ENCODE peak calls at places on chromosome 6, in five cellular contexts. U is aorta; Q is Calu3; Z is H54; R is effector memory CD4-positive, alpha-beta T cell. B is an unnamed sample.
A peak's percentile ranks its signal among the peaks of the same experiment; 100 is the strongest.

GRCh38 chr6:12065321-12066140 is 53.4 kb downstream of the HIVEP1 start:
- DNase-seq in U (no peak), Q (no peak), Z (no peak), R (no peak), B (no peak)

GRCh38 chr6:105137388-105137787 is 42.4 kb downstream of the POPDC3 start:
- DNase-seq in U (peak; percentile 54), Q (no peak), Z (no peak), R (no peak), B (no peak)

GRCh38 chr6:19898141-19898740 is 61.1 kb downstream of the ID4 start:
- DNase-seq in U (no peak), Q (no peak), Z (no peak), R (no peak), B (no peak)

GRCh38 chr6:62150048-62150663 is 135.9 kb downstream of the KHDRBS2 start:
- DNase-seq in U (no peak), Q (peak; percentile 21), Z (no peak), R (no peak), B (peak; percentile 32)

GRCh38 chr6:20479075-20479871 is 55.0 kb upstream of the CDKAL1 start:
- DNase-seq in U (no peak), Q (no peak), Z (no peak), R (no peak), B (no peak)

GRCh38 chr6:53139841-53140413 is 8.7 kb downstream of the GCM1 start:
- DNase-seq in U (no peak), Q (no peak), Z (no peak), R (no peak), B (no peak)

GRCh38 chr6:49980898-49981297 is 11.5 kb upstream of the DEFB113 start:
- DNase-seq in U (no peak), Q (no peak), Z (no peak), R (no peak), B (no peak)

GRCh38 chr6:77178821-77179220 is 284.5 kb downstream of the HTR1B start:
- DNase-seq in U (no peak), Q (no peak), Z (no peak), R (no peak), B (no peak)

GRCh38 chr6:5782783-5783567 is 223.8 kb downstream of the NRN1 start:
- DNase-seq in U (peak; percentile 61), Q (peak; percentile 7), Z (no peak), R (no peak), B (no peak)

GRCh38 chr6:122673345-122673961 is 63.2 kb downstream of the PKIB start:
- DNase-seq in U (no peak), Q (no peak), Z (no peak), R (no peak), B (no peak)

GRCh38 chr6:7730411-7730810 is 4.5 kb downstream of the BMP6 start:
- DNase-seq in U (no peak), Q (no peak), Z (no peak), R (no peak), B (no peak)

GRCh38 chr6:38715016-38715809 is at the start of gene DNAH8:
- DNase-seq in U (no peak), Q (peak; percentile 6), Z (no peak), R (no peak), B (no peak)

GRCh38 chr6:13234130-13234529 is 94.2 kb downstream of the TBC1D7 start:
- DNase-seq in U (no peak), Q (no peak), Z (no peak), R (no peak), B (no peak)

GRCh38 chr6:104509355-104509754 is 350.4 kb downstream of the HACE1 start:
- DNase-seq in U (no peak), Q (no peak), Z (no peak), R (no peak), B (no peak)

GRCh38 chr6:35602133-35602946 is 86.4 kb downstream of the FKBP5 start:
- DNase-seq in U (no peak), Q (no peak), Z (no peak), R (no peak), B (no peak)

GRCh38 chr6:41288025-41288777 is 1.7 kb upstream of the TREM1 start:
- DNase-seq in U (no peak), Q (no peak), Z (no peak), R (no peak), B (no peak)

GRCh38 chr6:33404884-33405283 is 5.9 kb upstream of the PHF1 start:
- DNase-seq in U (no peak), Q (no peak), Z (no peak), R (no peak), B (no peak)

GRCh38 chr6:75209432-75209723 is 3.5 kb upstream of the COL12A1 start:
- DNase-seq in U (no peak), Q (no peak), Z (no peak), R (no peak), B (no peak)

GRCh38 chr6:134517145-134517658 is 199.3 kb upstream of the SGK1 start:
- DNase-seq in U (peak; percentile 79), Q (peak; percentile 30), Z (peak; percentile 41), R (no peak), B (peak; percentile 69)

GRCh38 chr6:140494321-140495085 is 1120.1 kb upstream of the CITED2 start:
- DNase-seq in U (no peak), Q (no peak), Z (no peak), R (no peak), B (no peak)

GRCh38 chr6:54970337-54970736 is 123.8 kb downstream of the FAM83B start:
- DNase-seq in U (no peak), Q (no peak), Z (no peak), R (no peak), B (no peak)

GRCh38 chr6:133701633-133702331 is 187.1 kb upstream of the TCF21 start:
- DNase-seq in U (no peak), Q (no peak), Z (no peak), R (no peak), B (no peak)

GRCh38 chr6:107479089-107479690 is 10.7 kb upstream of the SOBP start:
- DNase-seq in U (no peak), Q (no peak), Z (no peak), R (no peak), B (no peak)

GRCh38 chr6:12610862-12611261 is 105.7 kb upstream of the PHACTR1 start:
- DNase-seq in U (no peak), Q (no peak), Z (no peak), R (no peak), B (no peak)

GRCh38 chr6:106634565-106634964 is 5.2 kb downstream of the QRSL1 start:
- DNase-seq in U (no peak), Q (no peak), Z (no peak), R (no peak), B (no peak)

GRCh38 chr6:28809947-28810654 is 113.7 kb downstream of the TRIM27 start:
- DNase-seq in U (no peak), Q (no peak), Z (no peak), R (no peak), B (peak; percentile 57)

GRCh38 chr6:79671605-79672266 is 40.6 kb downstream of the SH3BGRL2 start:
- DNase-seq in U (no peak), Q (peak; percentile 88), Z (peak; percentile 5), R (no peak), B (peak; percentile 7)

GRCh38 chr6:133512410-133513016 is 271.4 kb downstream of the EYA4 start:
- DNase-seq in U (peak; percentile 51), Q (peak; percentile 62), Z (peak; percentile 5), R (no peak), B (peak; percentile 7)

GRCh38 chr6:145690969-145691368 is 44.4 kb downstream of the EPM2A start:
- DNase-seq in U (no peak), Q (no peak), Z (no peak), R (no peak), B (no peak)

GRCh38 chr6:78910611-78911134 is 43.3 kb downstream of the IRAK1BP1 start:
- DNase-seq in U (peak; percentile 52), Q (peak; percentile 42), Z (no peak), R (no peak), B (no peak)

GRCh38 chr6:154921482-154921881 is 73.6 kb upstream of the TIAM2 start:
- DNase-seq in U (no peak), Q (no peak), Z (no peak), R (no peak), B (no peak)

GRCh38 chr6:137112067-137112355 is 61.4 kb downstream of the IL22RA2 start:
- DNase-seq in U (no peak), Q (no peak), Z (peak; percentile 9), R (no peak), B (no peak)

GRCh38 chr6:422423-423061 is 31.0 kb downstream of the IRF4 start:
- DNase-seq in U (no peak), Q (peak; percentile 69), Z (peak; percentile 99), R (no peak), B (peak; percentile 96)

GRCh38 chr6:145498425-145498824 is 236.9 kb downstream of the EPM2A start:
- DNase-seq in U (no peak), Q (no peak), Z (no peak), R (no peak), B (no peak)

GRCh38 chr6:139531716-139532115 is 157.3 kb upstream of the CITED2 start:
- DNase-seq in U (no peak), Q (no peak), Z (no peak), R (no peak), B (no peak)

GRCh38 chr6:36301085-36301658 is 31.3 kb downstream of the PNPLA1 start:
- DNase-seq in U (no peak), Q (no peak), Z (no peak), R (no peak), B (no peak)

GRCh38 chr6:109869398-109870165 is 108.5 kb upstream of the GPR6 start:
- DNase-seq in U (no peak), Q (no peak), Z (no peak), R (no peak), B (no peak)

B was measured in A549.